ENCODE peak calls at places on chromosomes 4 and X, in four cellular contexts. J is mucosa of descending colon, Q is HCT116, C is body of pancreas. D is an unnamed sample.

GRCh38 chr4:5638316-5638715 is 70.0 kb downstream of the EVC2 start:
- DNase-seq in Q (no peak), C (no peak), J (no peak), D (no peak)

GRCh38 chrX:38279188-38279587 is 48.1 kb downstream of the RPGR start:
- DNase-seq in Q (no peak), C (no peak), J (no peak), D (no peak)

GRCh38 chr4:16411691-16412090 is 185.4 kb upstream of the TAPT1 start:
- DNase-seq in Q (no peak), J (no peak), C (no peak), D (no peak)

GRCh38 chr4:155953151-155954117 is at the start of gene CTSO:
- DNase-seq in J (peak), Q (peak), C (peak), D (peak)

GRCh38 chr4:705278-706082 is at the start of gene PCGF3:
- DNase-seq in Q (peak), C (peak), J (peak), D (peak)

GRCh38 chr4:185589067-185589844 is 53.9 kb upstream of the PDLIM3 start:
- DNase-seq in J (no peak), Q (peak), C (no peak), D (no peak)

GRCh38 chrX:2427147-2427546 is 73.6 kb downstream of the DHRSX start:
- DNase-seq in J (no peak), Q (no peak), C (no peak), D (no peak)

GRCh38 chrX:19555236-19555635 is 39.9 kb upstream of the MAP3K15 start:
- DNase-seq in Q (no peak), J (no peak), C (no peak), D (no peak)

GRCh38 chr4:79132826-79133225 is 193.0 kb downstream of the NAA11 start:
- DNase-seq in C (no peak), J (no peak), Q (no peak), D (peak)

GRCh38 chr4:73341454-73341853 is 62.6 kb upstream of the ALB start:
- DNase-seq in Q (peak), C (peak), J (no peak), D (peak)

GRCh38 chrX:10172867-10173266 is 16.1 kb downstream of the CLCN4 start:
- DNase-seq in Q (no peak), J (no peak), C (no peak), D (no peak)

GRCh38 chr4:83340692-83341343 is 6.2 kb upstream of the HPSE start:
- DNase-seq in J (no peak), C (no peak), Q (no peak), D (no peak)

GRCh38 chr4:168409089-168409801 is 71.0 kb downstream of the DDX60L start:
- DNase-seq in C (no peak), J (no peak), Q (no peak), D (peak)

GRCh38 chr4:36256398-36256828 is 12.1 kb upstream of the ARAP2 start:
- DNase-seq in Q (no peak), J (no peak), C (no peak), D (no peak)

GRCh38 chr4:19508442-19508841 is 743.3 kb upstream of the SLIT2 start:
- DNase-seq in J (no peak), C (no peak), Q (no peak), D (no peak)

GRCh38 chr4:169268951-169269781 is 1.6 kb downstream of the SH3RF1 start:
- DNase-seq in J (no peak), Q (no peak), C (no peak), D (no peak)

GRCh38 chr4:4771160-4771559 is 88.3 kb upstream of the MSX1 start:
- DNase-seq in C (peak), J (no peak), Q (no peak), D (no peak)

GRCh38 chr4:100098011-100098545 is 92.2 kb downstream of the DDIT4L start:
- DNase-seq in Q (no peak), C (no peak), J (no peak), D (no peak)

GRCh38 chr4:85741921-85742591 is 267.1 kb downstream of the ARHGAP24 start:
- DNase-seq in Q (no peak), C (peak), J (peak), D (no peak)

GRCh38 chrX:56564182-56564885 is 907 bp downstream of the UBQLN2 start:
- DNase-seq in Q (no peak), J (peak), C (no peak), D (no peak)

GRCh38 chrX:24760601-24761000 is 66.9 kb downstream of the POLA1 start:
- DNase-seq in Q (no peak), C (no peak), J (no peak), D (no peak)

GRCh38 chr4:105859233-105859632 is 36.0 kb upstream of the NPNT start:
- DNase-seq in Q (peak), J (no peak), C (no peak), D (peak)

GRCh38 chr4:163548481-163549243 is 54.2 kb downstream of the TMA16 start:
- DNase-seq in Q (no peak), C (no peak), J (no peak), D (peak)

GRCh38 chr4:94342713-94343112 is at the start of gene HPGDS:
- DNase-seq in J (no peak), C (no peak), Q (no peak), D (no peak)

GRCh38 chr4:106011387-106011786 is 116.1 kb downstream of the NPNT start:
- DNase-seq in C (no peak), J (no peak), Q (no peak), D (no peak)

GRCh38 chrX:153974003-153974725 is 1.6 kb downstream of the TMEM187 start:
- DNase-seq in C (peak), J (peak), Q (no peak), D (no peak)

GRCh38 chrX:86946569-86946968 is 571.0 kb upstream of the KLHL4 start:
- DNase-seq in Q (no peak), C (no peak), J (no peak), D (no peak)

GRCh38 chr4:22179124-22179874 is 230.7 kb upstream of the KCNIP4 start:
- DNase-seq in Q (no peak), C (no peak), J (no peak), D (no peak)

DNA sequence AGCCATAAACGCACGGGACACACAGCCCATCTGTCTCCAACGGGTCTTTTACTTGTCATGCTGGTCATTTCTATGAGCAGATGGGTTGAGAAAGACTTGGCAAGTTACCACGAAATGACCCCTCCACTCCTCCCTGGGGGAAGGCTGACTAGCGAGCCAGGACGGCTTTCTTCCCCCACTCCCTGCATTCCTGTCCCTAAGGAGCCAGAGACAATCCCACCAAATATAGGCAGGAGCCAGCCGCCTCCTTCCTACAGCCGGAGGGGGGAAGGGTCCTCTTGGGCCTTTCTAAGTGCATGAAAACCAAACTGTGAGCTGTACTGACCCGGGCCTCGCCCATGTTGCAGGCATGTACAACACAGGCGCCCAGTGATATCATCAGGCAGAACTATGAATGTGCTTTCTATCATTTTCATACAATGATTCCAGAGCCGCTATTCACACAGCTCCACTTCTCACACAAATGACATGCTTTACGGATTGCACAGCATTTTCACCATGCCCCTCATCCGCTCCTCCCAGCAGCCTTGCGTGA is 28.6 kb downstream of the AFAP1 start:
- DNase-seq in Q (no peak), C (peak), J (no peak), D (no peak)
- H3K4me3 ChIP-seq in Q (no peak), C (no peak), J (no peak), D (no peak)

DNA sequence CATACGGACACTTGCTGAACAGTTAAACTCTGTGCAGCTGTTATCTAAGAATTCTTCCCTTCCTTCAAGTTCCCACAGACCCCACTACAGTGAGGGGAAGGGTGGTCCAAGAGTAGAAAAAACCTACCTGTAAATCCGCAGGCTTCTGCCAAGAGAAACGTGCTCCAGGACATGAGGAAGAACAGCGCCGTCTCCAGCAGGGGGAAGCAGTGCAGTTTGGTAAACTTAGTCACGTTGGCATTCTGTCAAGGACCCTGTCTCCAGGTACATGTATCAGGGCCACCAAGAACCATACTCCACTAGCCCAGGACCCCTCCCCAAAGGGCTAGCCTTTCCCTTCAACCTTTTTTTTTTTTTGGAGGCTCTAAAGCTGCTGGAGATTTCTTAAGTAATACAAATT is 79.9 kb downstream of the CHST7 start:
- DNase-seq in J (no peak), C (no peak), Q (no peak), D (no peak)
- TF ChIP-seq CTCF in J (no peak), C (no peak), Q (peak), D (peak)

GRCh38 chrX:79524642-79525041 is 157.5 kb upstream of the ITM2A start:
- DNase-seq in J (no peak), Q (no peak), C (no peak), D (peak)
- H3K4me3 ChIP-seq in J (no peak), Q (no peak), C (no peak), D (no peak)

GRCh38 chrX:125203737-125204578 is 115.7 kb upstream of the TEX13C start:
- DNase-seq in C (peak), Q (no peak), J (peak), D (peak)

GRCh38 chrX:125202486-125203378 is 116.9 kb upstream of the TEX13C start:
- DNase-seq in C (peak), J (peak), Q (no peak), D (no peak)

GRCh38 chrX:125205918-125206665 is 113.6 kb upstream of the TEX13C start:
- DNase-seq in C (peak), Q (no peak), J (no peak), D (no peak)

GRCh38 chrX:125203379-125203736 is 116.3 kb upstream of the TEX13C start:
- DNase-seq in J (no peak), C (peak), Q (no peak), D (no peak)

DNA sequence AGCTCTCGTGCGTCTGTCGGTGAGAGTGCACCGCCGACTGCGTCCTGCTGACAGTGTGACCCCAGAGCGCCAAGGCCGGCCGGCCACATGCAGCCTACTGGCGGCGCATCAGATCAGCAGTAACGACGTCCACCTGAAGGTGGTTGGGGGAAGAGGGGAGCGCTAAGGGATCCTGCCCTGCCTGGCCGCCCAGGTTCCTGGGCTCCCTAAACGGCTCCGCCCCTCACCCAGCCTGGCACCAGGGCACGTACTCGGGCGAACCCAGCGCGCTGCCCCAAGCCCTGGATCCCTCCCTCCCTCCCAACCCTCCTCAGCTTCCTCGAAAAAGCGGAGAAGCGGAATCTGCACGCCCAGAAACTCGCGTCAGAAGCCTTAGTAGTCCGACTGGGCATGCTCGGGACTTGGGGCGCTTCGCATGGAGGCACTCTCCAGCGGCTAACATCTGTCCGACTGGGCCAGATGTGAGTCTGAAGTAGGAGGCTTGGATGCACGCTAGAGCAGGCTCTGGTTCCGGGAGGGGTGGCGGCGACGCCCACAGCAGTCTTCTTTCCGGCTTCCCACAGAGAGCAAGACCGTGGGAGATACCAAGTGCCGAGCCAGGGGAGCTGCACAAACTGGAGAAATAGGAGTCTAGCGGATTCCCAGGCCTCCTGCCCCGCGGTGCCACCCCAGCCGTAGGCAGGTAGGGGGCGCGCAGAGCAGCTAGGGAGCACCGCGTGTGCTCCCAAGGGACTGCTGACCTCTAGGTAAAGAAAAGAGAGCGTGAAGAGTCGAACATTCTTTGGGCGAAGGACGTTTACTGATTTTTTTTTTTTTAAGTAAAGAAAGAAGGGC is 114.4 kb upstream of the TEX13C start:
- DNase-seq in J (peak), Q (no peak), C (peak), D (peak)
- TF ChIP-seq CTCF in J (no peak), Q (no peak), C (peak), D (no peak)

GRCh38 chrX:85381602-85382001 is 2.1 kb upstream of the POF1B start:
- DNase-seq in J (no peak), Q (no peak), C (no peak), D (no peak)

GRCh38 chrX:85375333-85375738 is 4.1 kb downstream of the POF1B start:
- DNase-seq in Q (no peak), C (peak), J (no peak), D (no peak)

GRCh38 chrX:85379174-85379907 is at the start of gene POF1B:
- DNase-seq in J (peak), Q (no peak), C (peak), D (peak)
- H3K4me3 ChIP-seq in J (no peak), Q (no peak), C (peak), D (peak)

GRCh38 chr4:15145709-15146108 is 143.4 kb downstream of the CPEB2 start:
- DNase-seq in C (no peak), J (no peak), Q (no peak), D (peak)

GRCh38 chr4:15143551-15143950 is 141.3 kb downstream of the CPEB2 start:
- DNase-seq in J (no peak), Q (no peak), C (no peak), D (no peak)

GRCh38 chr4:15142201-15142600 is 139.9 kb downstream of the CPEB2 start:
- DNase-seq in Q (no peak), C (no peak), J (no peak), D (no peak)

GRCh38 chr4:15144967-15145295 is 142.7 kb downstream of the CPEB2 start:
- DNase-seq in J (no peak), Q (no peak), C (no peak), D (no peak)

DNA sequence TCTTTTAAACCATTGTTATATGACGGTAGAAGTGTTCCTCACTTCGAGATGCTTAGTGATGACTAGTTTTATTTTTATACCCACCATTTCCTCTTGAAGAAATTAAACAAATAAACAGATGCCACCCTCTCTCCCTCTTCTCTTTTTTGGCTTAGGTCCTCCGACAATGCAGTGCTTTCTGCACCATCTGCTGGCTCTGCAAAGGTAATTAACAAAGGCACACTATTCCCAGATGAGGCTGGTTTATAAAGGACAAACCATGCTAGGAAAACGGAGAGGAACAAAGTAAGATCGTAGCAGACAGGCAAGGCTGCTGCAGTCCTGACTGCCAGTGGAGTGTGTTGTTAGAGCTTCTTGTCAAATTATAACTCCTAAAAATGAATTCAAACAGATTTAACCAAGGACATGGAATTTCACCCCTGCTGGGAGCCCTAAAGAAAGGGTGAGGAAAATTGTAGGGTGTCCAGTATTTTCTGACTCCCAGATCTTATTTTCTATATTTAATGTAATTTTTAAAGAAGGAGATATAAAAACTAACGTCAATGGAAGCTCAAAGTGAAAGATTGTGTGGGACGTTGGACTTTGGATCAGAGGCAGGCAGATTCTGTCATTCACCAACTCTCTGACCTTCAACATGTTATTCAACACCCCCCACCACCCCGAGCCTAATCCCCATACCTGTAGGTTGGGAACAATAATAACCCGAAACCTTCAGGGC is 142.1 kb downstream of the CPEB2 start:
- DNase-seq in Q (no peak), J (no peak), C (no peak), D (peak)
- TF ChIP-seq CTCF in Q (no peak), J (no peak), C (no peak), D (peak)